ENCODE peak calls at places on chromosome 21, in four cellular contexts. K, Y, P and A are unnamed samples.

GRCh38 chr21:19286901-19287300 is 883.3 kb upstream of the TMPRSS15 start:
- DNase-seq in K (no peak), P (no peak), Y (no peak), A (no peak)

GRCh38 chr21:22900511-22900910 is 1902.3 kb downstream of the NCAM2 start:
- DNase-seq in Y (no peak), P (no peak), K (no peak), A (no peak)

GRCh38 chr21:23162213-23162946 is 2164.2 kb downstream of the NCAM2 start:
- DNase-seq in Y (no peak), P (no peak), K (no peak), A (no peak)

GRCh38 chr21:43667191-43667904 is 8.0 kb downstream of the RRP1B start:
- DNase-seq in K (no peak), Y (no peak), P (peak; percentile 70), A (no peak)

GRCh38 chr21:27975514-27975913 is 1008.6 kb upstream of the ADAMTS5 start:
- DNase-seq in Y (no peak), K (no peak), P (no peak), A (no peak)

GRCh38 chr21:26826801-26827200 is 18.4 kb downstream of the ADAMTS1 start:
- DNase-seq in Y (no peak), P (no peak), K (no peak), A (no peak)

GRCh38 chr21:29658934-29659203 is 280.9 kb downstream of the GRIK1 start:
- DNase-seq in P (no peak), K (no peak), Y (no peak), A (no peak)

GRCh38 chr21:27423073-27423472 is 456.2 kb upstream of the ADAMTS5 start:
- DNase-seq in K (peak; percentile 53), Y (peak; percentile 51), P (peak; percentile 93), A (no peak)

GRCh38 chr21:36193200-36193599 is 36.6 kb downstream of the DOP1B start:
- DNase-seq in Y (no peak), P (no peak), K (no peak), A (no peak)

GRCh38 chr21:29626787-29627470 is 312.9 kb downstream of the GRIK1 start:
- DNase-seq in Y (no peak), K (no peak), P (no peak), A (no peak)

GRCh38 chr21:40587786-40588353 is 259.1 kb downstream of the DSCAM start:
- DNase-seq in Y (no peak), P (no peak), K (no peak), A (no peak)

GRCh38 chr21:26719750-26720149 is 125.5 kb downstream of the ADAMTS1 start:
- DNase-seq in Y (peak; percentile 18), P (no peak), K (no peak), A (no peak)

GRCh38 chr21:40667964-40668363 is 179.0 kb downstream of the DSCAM start:
- DNase-seq in Y (no peak), P (no peak), K (no peak), A (no peak)

GRCh38 chr21:36854391-36854790 is 112.1 kb downstream of the HLCS start:
- DNase-seq in K (peak; percentile 47), P (no peak), Y (peak; percentile 41), A (peak; percentile 64)

GRCh38 chr21:44051462-44051941 is 39.4 kb downstream of the TRAPPC10 start:
- DNase-seq in Y (peak; percentile 51), K (peak; percentile 84), P (no peak), A (no peak)

GRCh38 chr21:37636152-37636860 is 269.7 kb downstream of the DYRK1A start:
- DNase-seq in K (no peak), Y (no peak), P (peak; percentile 79), A (no peak)

GRCh38 chr21:27776925-27777553 is 810.2 kb upstream of the ADAMTS5 start:
- DNase-seq in K (no peak), P (no peak), Y (peak; percentile 26), A (no peak)

GRCh38 chr21:43196789-43197188 is 28.0 kb downstream of the CRYAA start:
- DNase-seq in K (no peak), P (no peak), Y (no peak), A (no peak)

GRCh38 chr21:32278518-32279376 is at the start of gene MIS18A:
- DNase-seq in K (peak; percentile 96), P (peak; percentile 80), Y (peak; percentile 95), A (peak; percentile 99)
- TF ChIP-seq CTCF in K (peak; percentile 2), P (no peak), Y (no peak), A (no peak)

DNA sequence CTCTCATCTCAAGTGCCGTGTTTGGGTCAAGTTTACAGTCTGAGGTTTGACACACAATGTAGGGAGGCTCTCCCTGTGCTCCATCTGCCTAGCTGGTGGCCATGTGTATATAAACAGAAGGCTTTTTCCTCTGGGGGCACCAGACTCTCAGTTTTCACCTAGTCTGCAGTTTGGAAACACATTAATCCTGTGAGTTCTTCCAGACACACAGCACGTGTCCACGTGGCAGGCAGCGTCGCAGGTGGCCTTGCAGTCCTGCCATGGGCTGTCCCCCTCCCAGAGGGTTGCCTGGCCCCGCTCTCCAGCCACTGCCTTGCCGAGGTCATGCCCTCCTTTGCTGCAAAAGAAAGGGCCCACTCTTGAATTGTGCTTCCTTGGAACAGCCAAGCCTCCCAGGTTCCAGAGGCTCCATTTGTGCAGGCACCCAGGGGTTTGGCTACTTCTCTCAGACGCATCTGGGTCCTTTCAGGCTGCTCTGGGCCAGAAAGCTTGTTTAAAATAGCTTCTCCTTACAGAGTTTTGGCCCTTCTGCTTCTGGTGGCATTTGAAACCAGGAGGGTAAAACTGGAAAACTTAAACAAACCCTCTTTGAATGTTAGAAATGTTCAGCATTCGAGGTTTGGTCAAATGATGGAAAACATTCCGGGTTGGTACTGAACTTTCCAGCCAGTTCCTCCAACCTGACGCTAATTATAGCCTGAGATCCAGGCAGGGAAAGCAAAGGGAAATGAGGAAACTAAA is 4.4 kb upstream of the RUNX1 start:
- DNase-seq in P (no peak), Y (no peak), K (no peak), A (peak; percentile 33)
- TF ChIP-seq CTCF in P (peak; percentile 24), Y (no peak), K (no peak), A (no peak)

GRCh38 chr21:45265721-45266517 is 21.8 kb downstream of the POFUT2 start:
- DNase-seq in Y (no peak), K (no peak), P (no peak), A (no peak)

GRCh38 chr21:45269861-45270260 is 17.8 kb downstream of the POFUT2 start:
- DNase-seq in K (no peak), Y (no peak), P (no peak), A (no peak)

GRCh38 chr21:45267390-45267760 is 20.3 kb downstream of the POFUT2 start:
- DNase-seq in P (no peak), K (peak; percentile 8), Y (no peak), A (no peak)

GRCh38 chr21:45266518-45267389 is 20.9 kb downstream of the POFUT2 start:
- DNase-seq in P (no peak), K (peak; percentile 6), Y (no peak), A (no peak)

GRCh38 chr21:45270306-45270821 is 17.3 kb downstream of the POFUT2 start:
- DNase-seq in P (no peak), K (no peak), Y (no peak), A (no peak)
- TF ChIP-seq CTCF in P (peak; percentile 36), K (no peak), Y (no peak), A (no peak)

GRCh38 chr21:41958886-41959563 is 5.2 kb upstream of the C2CD2 start:
- DNase-seq in P (no peak), Y (no peak), K (peak; percentile 87), A (no peak)

GRCh38 chr21:41960386-41960785 is 6.6 kb upstream of the C2CD2 start:
- DNase-seq in Y (no peak), K (no peak), P (no peak), A (no peak)

GRCh38 chr21:41955516-41955915 is 1.7 kb upstream of the C2CD2 start:
- DNase-seq in P (no peak), K (no peak), Y (no peak), A (no peak)

GRCh38 chr21:41956926-41957729 is 3.3 kb upstream of the C2CD2 start:
- DNase-seq in P (peak; percentile 50), Y (no peak), K (peak; percentile 65), A (no peak)

DNA sequence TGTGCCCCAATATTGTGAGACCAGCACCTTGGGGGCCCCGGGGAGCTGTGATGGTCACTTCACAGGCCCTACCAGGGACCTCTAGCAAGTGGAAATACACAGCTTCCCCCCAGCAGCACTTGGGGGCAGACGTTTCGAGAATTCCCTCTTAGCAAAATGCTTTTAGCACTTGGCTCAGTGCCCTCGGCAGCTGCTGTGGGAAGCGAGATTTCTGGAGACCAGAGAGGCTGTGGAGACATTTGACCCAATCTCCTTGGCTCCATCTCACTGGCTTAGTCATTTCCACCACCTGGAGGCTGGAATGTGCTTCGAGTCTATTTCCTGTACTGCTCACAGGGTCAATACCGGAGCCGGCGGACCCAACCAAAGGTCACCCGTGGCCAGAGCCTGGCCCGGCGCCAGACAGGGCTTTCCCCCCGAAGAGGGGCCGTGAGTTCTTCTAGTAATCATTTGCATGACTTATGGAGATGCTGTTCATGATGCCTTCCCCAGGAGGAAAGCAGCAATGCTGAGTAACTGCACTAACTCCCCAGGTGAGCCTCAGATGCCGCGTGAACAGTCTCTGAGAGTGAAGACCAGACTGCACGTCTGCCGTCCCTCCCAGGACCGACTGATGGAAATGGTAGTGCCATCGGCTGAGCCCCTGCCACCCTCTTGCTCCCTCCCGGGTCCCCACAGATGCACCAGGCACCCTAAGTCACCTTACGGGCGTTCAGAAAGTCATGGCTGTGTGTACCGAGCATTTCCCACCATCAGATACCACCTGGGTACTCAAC is 4.4 kb upstream of the C2CD2 start:
- DNase-seq in P (peak; percentile 48), Y (peak; percentile 91), K (peak; percentile 76), A (no peak)
- TF ChIP-seq CTCF in P (peak; percentile 37), Y (peak; percentile 11), K (peak; percentile 50), A (no peak)

GRCh38 chr21:14285147-14285546 is 69.2 kb downstream of the RBM11 start:
- DNase-seq in Y (no peak), K (no peak), P (no peak), A (no peak)

DNA sequence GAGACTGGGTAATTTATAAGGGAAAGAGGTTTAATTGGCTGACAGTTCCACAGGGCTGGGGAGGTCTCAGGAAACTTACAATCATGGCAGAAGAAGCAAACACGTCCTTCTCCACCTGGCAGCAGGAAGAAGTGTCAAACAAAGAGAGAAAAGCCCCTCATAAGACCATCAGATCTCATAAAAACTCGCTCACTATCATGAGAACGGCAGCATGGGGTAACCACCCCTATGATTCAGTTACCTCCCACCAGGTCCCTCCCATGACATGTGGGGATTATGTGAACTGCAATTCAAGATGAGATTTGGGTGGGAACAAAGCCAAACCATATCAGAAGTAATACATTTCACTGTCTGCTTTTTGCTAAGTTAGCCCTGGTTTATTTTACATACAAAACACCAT is 68.5 kb downstream of the RBM11 start:
- DNase-seq in Y (no peak), K (no peak), P (no peak), A (no peak)
- TF ChIP-seq CTCF in Y (no peak), K (no peak), P (no peak), A (no peak)

GRCh38 chr21:32135401-32136363 is 143.2 kb downstream of the MIS18A start:
- DNase-seq in Y (no peak), K (no peak), P (peak; percentile 2), A (no peak)

GRCh38 chr21:32134441-32135159 is 144.2 kb downstream of the MIS18A start:
- DNase-seq in P (no peak), K (no peak), Y (no peak), A (no peak)

GRCh38 chr21:32138658-32139057 is 140.2 kb downstream of the MIS18A start:
- DNase-seq in Y (no peak), K (no peak), P (no peak), A (no peak)

GRCh38 chr21:32136546-32136945 is 142.3 kb downstream of the MIS18A start:
- DNase-seq in P (no peak), Y (no peak), K (no peak), A (no peak)

GRCh38 chr21:32137266-32137665 is 141.6 kb downstream of the MIS18A start:
- DNase-seq in Y (no peak), K (no peak), P (no peak), A (no peak)
- TF ChIP-seq CTCF in Y (no peak), K (no peak), P (no peak), A (no peak)

GRCh38 chr21:33817663-33818433 is 97.8 kb downstream of the ATP5PO start:
- DNase-seq in K (no peak), Y (no peak), P (no peak), A (no peak)
- TF ChIP-seq CTCF in K (no peak), Y (no peak), P (no peak), A (no peak)